ENCODE peak calls at places on chromosomes 16 and 17, in four cellular contexts. One of them, this sample, is unnamed.

GRCh38 chr17:48625502-48626201 is 506 bp downstream of the HOXB9 start:
- DNase-seq in GM13977: peak
- DNase-seq in heart right ventricle: no peak
- DNase-seq in bronchial epithelial cell: no peak
- DNase-seq in this sample: no peak

GRCh38 chr16:11032922-11033291 is 88.5 kb downstream of the CLEC16A start:
- DNase-seq in GM13977: no peak
- DNase-seq in bronchial epithelial cell: no peak
- DNase-seq in heart right ventricle: no peak
- DNase-seq in this sample: peak

GRCh38 chr17:5127910-5128309 is 12.1 kb downstream of the USP6 start:
- DNase-seq in heart right ventricle: no peak
- DNase-seq in bronchial epithelial cell: no peak
- DNase-seq in GM13977: no peak
- DNase-seq in this sample: no peak

GRCh38 chr17:40283662-40284061 is 4.0 kb upstream of the CDC6 start:
- DNase-seq in GM13977: peak
- DNase-seq in bronchial epithelial cell: peak
- DNase-seq in heart right ventricle: no peak
- DNase-seq in this sample: peak

GRCh38 chr16:11964761-11965539 is at the start of gene TNFRSF17:
- DNase-seq in GM13977: peak
- DNase-seq in heart right ventricle: no peak
- DNase-seq in bronchial epithelial cell: no peak
- DNase-seq in this sample: peak

GRCh38 chr17:49031965-49032928 is 35.1 kb downstream of the IGF2BP1 start:
- DNase-seq in GM13977: peak
- DNase-seq in heart right ventricle: no peak
- DNase-seq in bronchial epithelial cell: peak
- DNase-seq in this sample: peak

GRCh38 chr16:85846461-85846860 is 47.0 kb downstream of the COX4I1 start:
- DNase-seq in bronchial epithelial cell: no peak
- DNase-seq in heart right ventricle: no peak
- DNase-seq in GM13977: no peak
- DNase-seq in this sample: no peak

GRCh38 chr16:71303938-71304337 is 14.7 kb upstream of the CMTR2 start:
- DNase-seq in heart right ventricle: no peak
- DNase-seq in bronchial epithelial cell: peak
- DNase-seq in GM13977: no peak
- DNase-seq in this sample: no peak

GRCh38 chr17:565506-565905 is 149.1 kb downstream of the VPS53 start:
- DNase-seq in bronchial epithelial cell: no peak
- DNase-seq in GM13977: no peak
- DNase-seq in heart right ventricle: no peak
- DNase-seq in this sample: no peak

GRCh38 chr17:27550974-27551505 is 79.9 kb upstream of the LGALS9 start:
- DNase-seq in GM13977: no peak
- DNase-seq in heart right ventricle: no peak
- DNase-seq in bronchial epithelial cell: no peak
- DNase-seq in this sample: no peak

GRCh38 chr16:50567651-50568050 is 19.5 kb downstream of the NKD1 start:
- DNase-seq in bronchial epithelial cell: no peak
- DNase-seq in GM13977: peak
- DNase-seq in heart right ventricle: no peak
- DNase-seq in this sample: no peak

GRCh38 chr16:58494981-58495860 is 4.7 kb upstream of the NDRG4 start:
- DNase-seq in bronchial epithelial cell: peak
- DNase-seq in heart right ventricle: peak
- DNase-seq in GM13977: peak
- DNase-seq in this sample: peak

GRCh38 chr16:86566601-86566965 is at the start of gene FOXC2:
- DNase-seq in GM13977: peak
- DNase-seq in bronchial epithelial cell: peak
- DNase-seq in heart right ventricle: peak
- DNase-seq in this sample: peak

GRCh38 chr16:4370570-4371480 is 823 bp upstream of the VASN start:
- DNase-seq in GM13977: no peak
- DNase-seq in bronchial epithelial cell: no peak
- DNase-seq in heart right ventricle: peak
- DNase-seq in this sample: peak

GRCh38 chr17:81685108-81685507 is 1.3 kb downstream of the HGS start:
- DNase-seq in heart right ventricle: no peak
- DNase-seq in GM13977: no peak
- DNase-seq in bronchial epithelial cell: peak
- DNase-seq in this sample: peak

GRCh38 chr17:73571524-73572130 is 72.6 kb downstream of the SDK2 start:
- DNase-seq in bronchial epithelial cell: no peak
- DNase-seq in heart right ventricle: no peak
- DNase-seq in GM13977: no peak
- DNase-seq in this sample: no peak

GRCh38 chr17:732788-733720 is 658 bp downstream of the TLCD3A start:
- DNase-seq in heart right ventricle: peak
- DNase-seq in GM13977: peak
- DNase-seq in bronchial epithelial cell: peak
- DNase-seq in this sample: peak

GRCh38 chr16:51641191-51641765 is 490.2 kb upstream of the SALL1 start:
- DNase-seq in heart right ventricle: no peak
- DNase-seq in bronchial epithelial cell: no peak
- DNase-seq in GM13977: no peak
- DNase-seq in this sample: peak

GRCh38 chr16:85144026-85144915 is 32.0 kb upstream of the CIBAR2 start:
- DNase-seq in bronchial epithelial cell: no peak
- DNase-seq in GM13977: no peak
- DNase-seq in heart right ventricle: no peak
- DNase-seq in this sample: no peak

GRCh38 chr17:48297825-48298224 is 132.2 kb downstream of the SKAP1 start:
- DNase-seq in bronchial epithelial cell: no peak
- DNase-seq in heart right ventricle: no peak
- DNase-seq in GM13977: no peak
- DNase-seq in this sample: no peak

GRCh38 chr16:85767569-85767968 is 16.7 kb upstream of the C16orf74 start:
- DNase-seq in heart right ventricle: no peak
- DNase-seq in bronchial epithelial cell: peak
- DNase-seq in GM13977: no peak
- DNase-seq in this sample: peak

GRCh38 chr16:88697831-88698693 is 8.1 kb downstream of the RNF166 start:
- DNase-seq in bronchial epithelial cell: no peak
- DNase-seq in heart right ventricle: no peak
- DNase-seq in GM13977: no peak
- DNase-seq in this sample: no peak

GRCh38 chr16:86819523-86819887 is 241.2 kb downstream of the FOXL1 start:
- DNase-seq in GM13977: no peak
- DNase-seq in bronchial epithelial cell: no peak
- DNase-seq in heart right ventricle: no peak
- DNase-seq in this sample: no peak

GRCh38 chr17:83196973-83197880 is 117.8 kb downstream of the METRNL start:
- DNase-seq in bronchial epithelial cell: no peak
- DNase-seq in GM13977: no peak
- DNase-seq in heart right ventricle: no peak
- DNase-seq in this sample: peak

GRCh38 chr17:76927577-76927976 is 59.4 kb downstream of the MGAT5B start:
- DNase-seq in bronchial epithelial cell: no peak
- DNase-seq in heart right ventricle: no peak
- DNase-seq in GM13977: no peak
- DNase-seq in this sample: no peak

GRCh38 chr16:79286646-79287423 is 313.7 kb downstream of the MAF start:
- DNase-seq in heart right ventricle: peak
- DNase-seq in bronchial epithelial cell: no peak
- DNase-seq in GM13977: peak
- DNase-seq in this sample: no peak

This sample was measured in AG10803.